ENCODE peak calls at places on chromosomes 6 and 20, in ten cellular contexts. D is coronary artery, M is mucosa of descending colon, R is foreskin keratinocyte, N is endothelial cell of umbilical vein, J is mammary epithelial cell, P is left ventricle myocardium inferior, W is transverse colon, Z is glutamatergic neuron, O is cardiac muscle cell. T is an unnamed sample.

GRCh38 chr6:15382712-15383111 is 136.8 kb downstream of the JARID2 start:
- DNase-seq in R (no peak), M (no peak), P (no peak), J (no peak), D (no peak), N (no peak), O (no peak), W (no peak), Z (no peak), T (no peak)

GRCh38 chr6:113649916-113650609 is 207.1 kb upstream of the MARCKS start:
- DNase-seq in J (peak), Z (no peak), N (no peak), D (no peak), R (no peak), P (no peak), W (no peak), M (no peak), O (no peak), T (no peak)

GRCh38 chr6:68038815-68039408 is 596.2 kb upstream of the ADGRB3 start:
- DNase-seq in R (no peak), Z (no peak), P (no peak), N (no peak), W (no peak), M (no peak), O (no peak), D (no peak), J (no peak), T (no peak)

GRCh38 chr20:47269309-47270165 is 87.0 kb downstream of the ZMYND8 start:
- DNase-seq in J (no peak), N (no peak), M (no peak), W (no peak), D (no peak), O (no peak), R (peak), Z (no peak), P (no peak), T (no peak)

GRCh38 chr20:40293740-40294139 is 395.3 kb downstream of the MAFB start:
- DNase-seq in O (peak), R (no peak), M (no peak), P (no peak), Z (no peak), N (peak), J (no peak), D (no peak), W (no peak), T (no peak)

GRCh38 chr6:34697904-34698557 is 1.5 kb upstream of the ILRUN start:
- DNase-seq in J (no peak), W (no peak), M (no peak), Z (no peak), O (no peak), R (no peak), D (no peak), P (no peak), N (no peak), T (no peak)

GRCh38 chr20:41507851-41508250 is 110.3 kb downstream of the CHD6 start:
- DNase-seq in O (no peak), N (no peak), D (no peak), R (no peak), Z (no peak), P (no peak), M (no peak), J (no peak), W (no peak), T (no peak)

GRCh38 chr6:22575190-22575589 is 5.8 kb downstream of the HDGFL1 start:
- DNase-seq in M (no peak), R (no peak), J (no peak), P (no peak), O (no peak), D (no peak), W (no peak), N (peak), Z (no peak), T (no peak)

GRCh38 chr20:48845000-48845399 is 17.2 kb upstream of the PREX1 start:
- DNase-seq in N (no peak), D (no peak), O (peak), M (no peak), P (no peak), W (no peak), J (no peak), R (no peak), Z (no peak), T (no peak)

GRCh38 chr6:115514656-115515055 is 546.0 kb downstream of the FRK start:
- DNase-seq in R (no peak), O (peak), J (no peak), N (no peak), W (no peak), P (no peak), D (no peak), M (no peak), Z (no peak), T (no peak)

GRCh38 chr20:23116301-23117089 is 30.4 kb upstream of the CD93 start:
- DNase-seq in O (no peak), R (peak), P (no peak), Z (no peak), J (peak), D (no peak), M (no peak), W (no peak), N (no peak), T (no peak)

GRCh38 chr6:82246802-82247633 is 526 bp downstream of the IBTK start:
- DNase-seq in J (peak), N (peak), P (peak), R (no peak), D (no peak), W (peak), M (no peak), Z (peak), O (peak), T (peak)

GRCh38 chr6:87879144-87879861 is 168.3 kb upstream of the SPACA1 start:
- DNase-seq in D (no peak), M (no peak), J (no peak), N (no peak), Z (peak), W (peak), P (no peak), O (no peak), R (no peak), T (no peak)

GRCh38 chr6:108653864-108654402 is 93.2 kb downstream of the FOXO3 start:
- DNase-seq in N (peak), Z (no peak), P (peak), R (no peak), O (peak), J (no peak), W (no peak), M (no peak), D (peak), T (peak)

GRCh38 chr6:109922851-109923250 is 55.3 kb upstream of the GPR6 start:
- DNase-seq in Z (no peak), D (no peak), J (no peak), R (no peak), W (no peak), N (no peak), O (no peak), M (no peak), P (no peak), T (no peak)

GRCh38 chr6:138206862-138207261 is 11.4 kb downstream of the PBOV1 start:
- DNase-seq in N (no peak), R (no peak), D (no peak), P (no peak), W (no peak), M (no peak), J (no peak), O (no peak), Z (no peak), T (no peak)

GRCh38 chr20:48933017-48933766 is 11.7 kb downstream of the ARFGEF2 start:
- DNase-seq in Z (peak), M (peak), O (no peak), N (no peak), P (no peak), R (no peak), D (no peak), W (peak), J (no peak), T (no peak)

GRCh38 chr6:19210849-19211590 is 626.1 kb upstream of the ID4 start:
- DNase-seq in O (peak), P (peak), R (no peak), M (no peak), Z (peak), W (no peak), D (peak), N (no peak), J (no peak), T (peak)

GRCh38 chr6:95614094-95614493 is 36.8 kb downstream of the MANEA start:
- DNase-seq in O (peak), W (no peak), D (no peak), M (no peak), Z (no peak), R (peak), N (no peak), P (no peak), J (peak), T (no peak)

GRCh38 chr6:53541900-53542299 is 3.0 kb downstream of the GCLC start:
- DNase-seq in W (no peak), R (no peak), P (no peak), Z (no peak), O (no peak), N (no peak), D (no peak), J (no peak), M (no peak), T (no peak)

GRCh38 chr6:167329014-167329413 is 4.1 kb downstream of the TTLL2 start:
- DNase-seq in W (no peak), N (no peak), R (no peak), D (no peak), Z (no peak), O (no peak), P (no peak), M (no peak), J (no peak), T (no peak)

GRCh38 chr20:6178537-6178936 is 55.7 kb upstream of the FERMT1 start:
- DNase-seq in N (peak), R (peak), M (no peak), W (no peak), Z (no peak), D (no peak), J (peak), P (no peak), O (peak), T (no peak)
- TF ChIP-seq CTCF in N (peak), R (peak), M (no peak), W (peak), Z (peak), D (peak), J (peak), P (peak), O (peak), T (no peak)

DNA sequence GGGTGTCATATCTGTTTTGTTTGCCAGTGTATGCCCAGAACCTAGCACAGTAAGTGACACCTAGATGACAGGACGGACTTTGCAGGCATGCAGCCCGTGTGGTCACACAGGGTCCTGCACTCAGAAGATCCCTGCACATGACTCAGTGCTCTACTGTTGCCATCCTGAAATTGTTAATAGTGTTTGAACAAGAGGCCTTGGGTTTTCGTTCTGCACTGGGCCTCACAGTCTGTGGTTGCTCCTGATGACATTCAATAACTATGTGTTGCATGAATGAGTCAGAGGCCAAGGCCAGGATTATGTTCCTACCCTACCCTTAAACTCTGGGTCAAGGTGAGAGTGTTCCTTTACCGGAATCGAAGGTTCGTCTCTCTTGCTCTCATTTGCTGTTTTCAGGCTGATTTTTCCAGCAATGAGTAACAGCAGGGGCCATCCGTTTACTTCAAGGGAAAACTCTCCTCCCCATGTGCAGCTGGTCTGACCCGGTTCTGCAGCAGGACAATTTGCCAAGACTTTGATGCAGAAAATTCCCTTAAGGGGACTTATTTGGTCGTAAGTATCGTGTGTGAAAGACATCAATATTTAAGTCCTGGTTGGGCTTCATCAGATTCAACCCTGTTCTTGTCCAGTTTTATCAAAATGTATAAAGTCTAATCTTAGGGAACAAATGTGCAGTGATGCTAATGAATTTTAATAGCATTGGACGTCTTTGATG is 13.0 kb upstream of the PFDN4 start:
- DNase-seq in W (no peak), R (no peak), O (peak), N (no peak), Z (no peak), J (peak), M (no peak), D (no peak), P (no peak), T (no peak)
- TF ChIP-seq CTCF in W (no peak), R (peak), O (no peak), N (no peak), Z (no peak), J (peak), M (no peak), D (no peak), P (no peak), T (no peak)

GRCh38 chr6:122580731-122581130 is 29.5 kb upstream of the PKIB start:
- DNase-seq in M (no peak), O (no peak), N (no peak), P (no peak), Z (no peak), R (peak), D (no peak), W (no peak), J (peak), T (no peak)
- TF ChIP-seq CTCF in M (no peak), O (no peak), N (no peak), P (no peak), Z (peak), R (peak), D (no peak), W (peak), J (peak), T (no peak)

DNA sequence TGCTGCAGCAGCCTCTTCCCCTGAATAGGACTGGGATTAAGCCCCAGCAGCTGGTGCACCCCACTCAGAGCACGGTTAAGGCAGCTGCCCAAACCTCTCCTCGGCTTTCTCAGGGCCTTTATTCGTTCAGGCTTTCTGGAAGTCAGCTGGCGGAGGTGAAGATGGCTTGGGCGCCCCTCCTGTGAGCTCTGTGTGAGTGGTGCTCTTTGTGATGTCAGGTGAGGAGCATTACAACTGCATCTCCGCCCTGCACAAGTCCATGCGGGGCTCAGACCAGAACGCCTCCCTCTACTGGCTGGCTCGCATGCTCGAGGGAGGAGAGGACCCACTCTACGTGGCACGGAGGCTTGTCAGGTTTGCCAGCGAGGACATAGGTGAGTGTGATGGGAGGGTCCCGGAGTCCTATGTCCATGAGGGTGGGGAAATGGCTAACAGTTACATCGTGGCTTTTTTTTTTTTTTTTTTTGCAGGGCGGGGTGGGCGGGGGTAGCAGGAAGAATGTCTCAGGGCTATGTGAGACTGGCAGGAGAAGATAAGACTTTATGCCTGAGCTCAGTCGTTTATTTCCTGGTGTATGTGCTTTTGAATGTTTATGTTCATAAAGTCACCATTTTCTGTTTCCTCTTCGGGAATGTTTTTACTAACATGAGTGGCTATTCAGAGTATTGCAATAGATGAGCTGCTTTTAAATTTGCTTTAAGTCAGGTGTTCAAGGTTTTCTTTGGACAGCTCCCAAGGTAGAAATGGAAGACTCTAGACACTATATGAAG is 18.2 kb downstream of the WRNIP1 start:
- DNase-seq in R (no peak), J (no peak), D (no peak), O (no peak), P (no peak), M (no peak), W (peak), N (peak), Z (peak), T (no peak)
- TF ChIP-seq CTCF in R (peak), J (no peak), D (no peak), O (no peak), P (no peak), M (no peak), W (peak), N (no peak), Z (no peak), T (no peak)

T was measured in activated CD8-positive, alpha-beta T cell treated with anti-CD3 and anti-CD28 coated beads for 36 hours.